ENCODE peak calls at places on chromosomes 6 and 20, in six cellular contexts. U is H54; K is fibroblast of lung; T is pancreas; D is EH; L is stimulated activated CD4-positive, alpha-beta T cell treated with anti-CD3 and anti-CD28 coated beads, Interleukin-4, amount 100 ng/mL, for 48 hours. S is an unnamed sample.

GRCh38 chr6:28867078-28867414 is 56.7 kb downstream of the TRIM27 start:
- DNase-seq in U (no peak), K (no peak), T (no peak), D (peak), L (no peak), S (no peak)

GRCh38 chr20:35328689-35329088 is 36.5 kb upstream of the FAM83C start:
- DNase-seq in U (no peak), K (no peak), T (no peak), D (no peak), L (no peak), S (no peak)

GRCh38 chr6:169865346-169866139 is 114.1 kb downstream of the ERMARD start:
- DNase-seq in U (no peak), K (no peak), T (no peak), D (no peak), L (no peak), S (no peak)

GRCh38 chr6:46501136-46502089 is 10.2 kb upstream of the RCAN2 start:
- DNase-seq in U (no peak), K (peak), T (no peak), D (no peak), L (no peak), S (no peak)

GRCh38 chr6:158662607-158663464 is 13.0 kb downstream of the SYTL3 start:
- DNase-seq in U (no peak), K (peak), T (no peak), D (peak), L (no peak), S (no peak)

GRCh38 chr6:104522533-104522932 is 337.2 kb downstream of the HACE1 start:
- DNase-seq in U (no peak), K (no peak), T (no peak), D (no peak), L (no peak), S (no peak)

GRCh38 chr20:58500256-58500655 is 14.9 kb downstream of the APCDD1L start:
- DNase-seq in U (no peak), K (no peak), T (no peak), D (no peak), L (no peak), S (no peak)

GRCh38 chr6:105646391-105646867 is 243.5 kb upstream of the PREP start:
- DNase-seq in U (no peak), K (no peak), T (no peak), D (peak), L (no peak), S (no peak)

GRCh38 chr20:21704408-21705385 is 767 bp upstream of the PAX1 start:
- DNase-seq in U (no peak), K (no peak), T (no peak), D (no peak), L (no peak), S (no peak)

GRCh38 chr20:10696650-10697049 is 22.9 kb upstream of the JAG1 start:
- DNase-seq in U (no peak), K (no peak), T (peak), D (no peak), L (peak), S (no peak)

GRCh38 chr20:46423342-46423741 is 16.9 kb upstream of the ELMO2 start:
- DNase-seq in U (no peak), K (no peak), T (no peak), D (no peak), L (no peak), S (no peak)

GRCh38 chr6:43733471-43734293 is 36.3 kb upstream of the VEGFA start:
- DNase-seq in U (no peak), K (no peak), T (no peak), D (no peak), L (no peak), S (no peak)

GRCh38 chr6:15947436-15947835 is 181.4 kb upstream of the MYLIP start:
- DNase-seq in U (no peak), K (no peak), T (no peak), D (no peak), L (no peak), S (no peak)

GRCh38 chr6:117840541-117840983 is 66.5 kb upstream of the SLC35F1 start:
- DNase-seq in U (no peak), K (peak), T (no peak), D (peak), L (no peak), S (peak)

GRCh38 chr20:62369508-62370114 is 2.5 kb upstream of the LAMA5 start:
- DNase-seq in U (peak), K (no peak), T (no peak), D (no peak), L (no peak), S (no peak)

GRCh38 chr20:32626859-32627636 is 41.9 kb upstream of the NOL4L start:
- DNase-seq in U (no peak), K (no peak), T (peak), D (no peak), L (no peak), S (peak)

GRCh38 chr6:136890194-136890558 is 31.9 kb upstream of the SLC35D3 start:
- DNase-seq in U (no peak), K (no peak), T (no peak), D (no peak), L (no peak), S (no peak)

GRCh38 chr20:31572701-31573554 is 32.2 kb upstream of the ID1 start:
- DNase-seq in U (peak), K (peak), T (peak), D (peak), L (peak), S (peak)

GRCh38 chr6:78607188-78607587 is 260.2 kb upstream of the IRAK1BP1 start:
- DNase-seq in U (no peak), K (peak), T (no peak), D (peak), L (no peak), S (no peak)

GRCh38 chr6:47759364-47759763 is 22.5 kb upstream of the OPN5 start:
- DNase-seq in U (no peak), K (no peak), T (no peak), D (no peak), L (no peak), S (no peak)

GRCh38 chr6:36135053-36135731 is 4.9 kb downstream of the MAPK13 start:
- DNase-seq in U (no peak), K (no peak), T (no peak), D (no peak), L (no peak), S (no peak)

GRCh38 chr6:37078814-37079213 is 73.4 kb downstream of the FGD2 start:
- DNase-seq in U (no peak), K (no peak), T (no peak), D (no peak), L (no peak), S (no peak)

GRCh38 chr6:10382322-10382721 is 32.6 kb downstream of the TFAP2A start:
- DNase-seq in U (no peak), K (no peak), T (no peak), D (no peak), L (no peak), S (no peak)

GRCh38 chr6:7230327-7230691 is 82.7 kb downstream of the SSR1 start:
- DNase-seq in U (no peak), K (no peak), T (no peak), D (no peak), L (no peak), S (no peak)

GRCh38 chr6:157386454-157386853 is 5.5 kb downstream of the ZDHHC14 start:
- DNase-seq in U (no peak), K (no peak), T (no peak), D (no peak), L (no peak), S (no peak)

GRCh38 chr6:24933868-24934401 is 1.8 kb downstream of the RIPOR2 start:
- DNase-seq in U (peak), K (no peak), T (peak), D (no peak), L (no peak), S (peak)

GRCh38 chr6:43877021-43877420 is 107.0 kb downstream of the VEGFA start:
- DNase-seq in U (no peak), K (no peak), T (no peak), D (no peak), L (no peak), S (no peak)

GRCh38 chr20:4088766-4089165 is 73.4 kb upstream of the RNF24 start:
- DNase-seq in U (no peak), K (no peak), T (no peak), D (no peak), L (no peak), S (no peak)

GRCh38 chr6:156980515-156980914 is 203.3 kb downstream of the ARID1B start:
- DNase-seq in U (no peak), K (no peak), T (no peak), D (no peak), L (no peak), S (peak)

GRCh38 chr6:75213112-75213511 is 7.3 kb upstream of the COL12A1 start:
- DNase-seq in U (no peak), K (no peak), T (no peak), D (peak), L (no peak), S (no peak)

GRCh38 chr6:170074907-170075306 is 216.0 kb downstream of the DLL1 start:
- DNase-seq in U (no peak), K (no peak), T (no peak), D (no peak), L (no peak), S (no peak)

GRCh38 chr6:50842861-50843384 is 24.3 kb downstream of the TFAP2B start:
- DNase-seq in U (no peak), K (no peak), T (no peak), D (no peak), L (no peak), S (no peak)

GRCh38 chr6:15399651-15400470 is 154.0 kb downstream of the JARID2 start:
- DNase-seq in U (no peak), K (peak), T (peak), D (peak), L (no peak), S (peak)

GRCh38 chr6:24431045-24431451 is 28.3 kb downstream of the MRS2 start:
- DNase-seq in U (peak), K (peak), T (no peak), D (peak), L (no peak), S (peak)

GRCh38 chr6:26250806-26251075 is 114.3 kb upstream of the BTN3A2 start:
- DNase-seq in U (no peak), K (no peak), T (no peak), D (no peak), L (no peak), S (no peak)

GRCh38 chr6:19781269-19781668 is 55.9 kb upstream of the ID4 start:
- DNase-seq in U (no peak), K (no peak), T (no peak), D (no peak), L (no peak), S (no peak)